ENCODE peak calls at places on chromosomes 11 and 22, in eight cellular contexts. O is heart left ventricle; L is CD8-positive, alpha-beta memory T cell; N is right lobe of liver; G is effector memory CD4-positive, alpha-beta T cell; R is fibroblast of mammary gland; C is pancreas; D is heart right ventricle. A is an unnamed sample.

GRCh38 chr11:122248130-122248529 is 132.1 kb upstream of the BLID start:
- DNase-seq in R (no peak), C (peak), N (no peak), L (no peak), O (no peak), D (no peak), G (no peak), A (peak)

GRCh38 chr11:35146711-35147110 is 7.7 kb downstream of the CD44 start:
- DNase-seq in N (no peak), R (no peak), G (no peak), C (no peak), D (no peak), O (no peak), L (no peak), A (no peak)

GRCh38 chr22:46238541-46238940 is 11.6 kb downstream of the CDPF1 start:
- DNase-seq in C (no peak), R (no peak), N (no peak), O (no peak), D (peak), L (no peak), G (no peak), A (no peak)

GRCh38 chr22:38981005-38981658 is 1.0 kb upstream of the APOBEC3B start:
- DNase-seq in L (no peak), O (no peak), D (no peak), C (peak), N (no peak), R (peak), G (no peak), A (peak)

GRCh38 chr11:121351089-121351488 is 58.5 kb downstream of the SC5D start:
- DNase-seq in G (no peak), O (no peak), R (peak), C (no peak), N (no peak), D (no peak), L (no peak), A (no peak)

GRCh38 chr22:29609139-29609538 is 5.7 kb downstream of the NF2 start:
- DNase-seq in C (no peak), R (no peak), N (no peak), O (no peak), D (no peak), L (no peak), G (no peak), A (no peak)

GRCh38 chr11:68764746-68765145 is 13.4 kb upstream of the TESMIN start:
- DNase-seq in O (no peak), G (no peak), N (no peak), D (no peak), L (no peak), R (no peak), C (no peak), A (no peak)

GRCh38 chr22:46289244-46289891 is 7.3 kb upstream of the GTSE1 start:
- DNase-seq in O (no peak), R (no peak), C (no peak), N (no peak), D (no peak), G (no peak), L (no peak), A (no peak)

GRCh38 chr11:22875869-22876473 is 15.7 kb upstream of the CCDC179 start:
- DNase-seq in D (no peak), N (peak), R (peak), O (peak), L (peak), G (no peak), C (peak), A (peak)

DNA sequence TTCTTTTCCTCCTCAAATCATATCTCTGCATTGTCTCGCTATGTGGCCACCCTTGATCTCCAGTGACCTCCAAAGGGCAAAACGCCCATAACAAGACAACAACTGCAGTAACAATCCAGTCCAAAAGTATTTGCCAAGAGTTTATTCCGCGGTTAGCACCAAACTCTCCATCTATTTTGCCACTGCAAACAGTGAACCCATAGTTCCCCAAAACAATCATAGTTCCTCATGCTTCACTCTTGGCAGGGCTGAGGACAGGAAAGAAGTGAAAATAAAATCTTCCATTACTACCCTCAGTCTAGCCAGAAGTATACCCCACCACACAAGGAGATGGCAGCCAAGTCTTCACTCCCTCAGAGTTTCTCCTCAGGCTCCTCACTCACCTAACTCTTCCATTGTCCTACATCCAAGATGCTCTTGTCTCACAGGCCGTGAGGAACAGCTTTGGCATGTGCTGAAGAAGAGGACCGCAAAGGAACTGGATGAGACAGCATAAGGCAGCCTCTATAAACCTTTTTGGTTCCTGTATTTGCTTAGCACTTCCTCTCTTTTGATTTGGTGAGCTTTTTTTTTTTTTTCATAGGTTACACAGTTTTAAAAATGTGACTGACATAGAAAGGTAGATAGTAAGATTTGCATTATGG is at the start of gene LPXN:
- DNase-seq in D (no peak), N (no peak), C (no peak), O (no peak), G (peak), R (peak), L (peak), A (no peak)
- H3K4me3 ChIP-seq in D (peak), N (no peak), C (no peak), O (no peak), G (peak), R (peak), L (peak), A (peak)

DNA sequence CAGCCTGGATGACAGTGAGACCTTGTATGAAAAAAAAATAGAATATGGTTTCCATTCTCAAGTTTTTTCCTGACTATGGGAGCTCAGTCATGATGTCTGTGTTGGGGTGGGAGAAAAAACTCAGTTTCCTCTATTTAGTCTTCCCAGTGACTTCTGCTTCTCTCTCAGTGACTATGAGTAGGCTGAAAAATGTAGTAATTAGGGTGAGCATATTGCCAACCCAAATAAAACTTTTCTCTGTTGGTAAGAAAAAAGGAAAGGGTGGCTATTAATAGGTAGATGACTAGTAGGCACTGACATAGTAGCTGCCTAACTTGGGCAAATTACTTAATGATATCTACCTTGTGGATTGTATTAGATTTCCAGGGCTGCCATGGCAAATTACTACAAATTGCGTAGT is 34.2 kb upstream of the BIRC3 start:
- DNase-seq in L (no peak), C (no peak), O (no peak), N (no peak), R (no peak), D (no peak), G (no peak), A (no peak)
- H3K4me3 ChIP-seq in L (no peak), C (no peak), O (no peak), N (no peak), R (no peak), D (no peak), G (no peak), A (no peak)

DNA sequence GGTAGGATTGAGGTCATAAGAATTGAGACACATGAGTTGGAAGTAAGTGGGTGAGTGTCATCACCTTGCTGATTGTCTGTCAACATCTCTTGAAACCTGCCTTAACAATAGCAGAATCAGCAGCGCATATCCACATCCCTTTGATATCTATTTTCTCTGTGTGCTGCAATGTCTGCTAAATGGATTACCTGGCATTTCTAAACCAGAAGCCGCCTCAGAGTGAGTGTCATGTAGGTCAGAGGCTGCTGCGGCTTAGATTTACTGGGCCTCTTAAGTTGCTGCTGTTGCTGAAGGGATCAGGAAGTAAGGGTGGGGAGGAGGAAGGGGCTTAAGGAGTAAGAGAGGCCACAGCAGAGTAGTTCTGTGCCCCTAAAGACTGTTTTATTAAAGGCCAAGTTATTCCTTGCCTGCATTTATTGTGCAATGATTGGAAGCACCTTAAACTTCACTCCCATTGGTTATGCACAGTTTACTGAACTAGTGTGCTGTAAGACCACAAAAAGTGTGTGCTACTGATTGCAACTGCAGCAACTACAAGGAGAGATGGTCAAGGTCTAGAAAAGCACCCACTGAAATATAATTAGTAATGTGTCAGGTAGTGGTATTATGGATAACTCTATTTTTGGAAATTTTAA is 29.8 kb upstream of the TMEM41B start:
- DNase-seq in G (no peak), O (no peak), C (no peak), R (no peak), L (no peak), N (no peak), D (no peak), A (no peak)
- H3K4me3 ChIP-seq in G (no peak), O (no peak), C (no peak), R (no peak), L (no peak), N (no peak), D (no peak), A (no peak)

GRCh38 chr11:5815534-5815933 is 6.8 kb downstream of the OR52N2 start:
- DNase-seq in G (no peak), R (no peak), D (no peak), O (no peak), N (no peak), C (no peak), L (no peak), A (no peak)

DNA sequence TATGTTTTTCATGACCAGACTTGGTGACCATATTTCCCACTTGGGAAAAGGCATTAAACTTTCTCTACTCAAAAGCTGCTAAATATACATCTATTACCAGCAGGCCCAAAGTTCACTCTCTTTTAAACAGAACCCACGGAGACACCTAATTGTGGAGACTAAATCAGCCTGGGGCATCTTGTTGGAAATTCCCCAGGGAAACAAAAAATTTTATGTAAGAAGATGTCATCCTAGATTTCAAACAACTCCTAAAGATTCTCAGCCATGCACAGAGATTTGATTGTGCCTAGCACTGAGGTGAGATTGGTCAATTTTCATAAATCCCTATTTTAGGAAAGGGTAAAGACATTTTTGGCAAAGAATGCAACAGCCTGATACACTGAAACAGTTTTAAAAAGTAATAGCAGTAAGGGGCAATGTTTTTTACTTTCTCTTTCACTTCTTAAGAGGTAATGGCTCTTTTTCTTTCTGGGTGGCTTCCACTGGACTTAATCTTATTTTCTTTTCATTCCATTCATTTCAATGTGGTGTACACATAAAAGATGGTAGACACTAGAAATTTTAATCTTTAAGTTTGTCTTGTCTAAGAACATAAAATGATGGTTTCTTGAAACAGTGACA is 9.6 kb downstream of the OR52N2 start:
- DNase-seq in D (no peak), O (no peak), R (no peak), L (no peak), N (no peak), G (no peak), C (no peak), A (no peak)
- H3K4me3 ChIP-seq in D (no peak), O (no peak), R (no peak), L (peak), N (no peak), G (peak), C (no peak), A (no peak)

DNA sequence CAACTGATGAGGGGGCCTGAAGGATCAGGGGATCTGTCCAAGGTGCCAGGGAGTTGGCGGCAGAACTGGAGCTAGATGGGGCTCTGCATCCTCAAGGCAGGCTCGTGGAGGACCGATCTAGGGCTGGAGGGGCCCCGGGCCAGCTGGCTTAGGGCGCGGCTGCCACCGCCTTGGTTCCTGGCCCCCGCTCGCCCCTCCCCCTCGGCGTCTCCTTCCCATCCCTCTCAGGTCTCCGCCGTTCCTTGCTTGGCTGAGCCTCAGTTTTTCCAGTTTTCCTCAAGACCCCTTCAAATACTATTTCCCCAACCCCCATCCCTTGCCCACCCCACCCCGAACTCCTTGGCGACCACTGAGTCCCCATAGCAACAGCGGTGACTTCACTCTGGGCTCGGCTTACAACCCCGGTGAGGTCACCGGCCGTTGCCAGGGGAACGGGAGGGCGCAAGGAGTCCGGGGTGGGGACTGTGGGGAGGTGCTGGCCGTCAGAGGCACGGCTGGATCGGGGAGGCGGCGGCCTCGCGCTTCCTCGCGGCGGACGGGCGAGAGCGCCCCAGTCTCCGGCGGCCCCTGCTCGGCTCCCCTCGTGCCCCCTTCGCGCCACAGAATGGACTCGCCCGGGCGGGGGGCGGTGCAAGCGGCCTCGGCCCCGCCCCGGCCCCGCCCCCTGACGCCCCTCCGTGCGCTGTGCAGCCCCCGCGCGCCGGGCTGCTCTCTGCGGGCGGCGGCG is 7.5 kb downstream of the FREY1 start:
- DNase-seq in D (peak), O (peak), R (peak), N (peak), C (peak), G (peak), L (peak), A (peak)
- H3K4me3 ChIP-seq in D (peak), O (peak), R (peak), N (peak), C (peak), G (peak), L (no peak), A (peak)

DNA sequence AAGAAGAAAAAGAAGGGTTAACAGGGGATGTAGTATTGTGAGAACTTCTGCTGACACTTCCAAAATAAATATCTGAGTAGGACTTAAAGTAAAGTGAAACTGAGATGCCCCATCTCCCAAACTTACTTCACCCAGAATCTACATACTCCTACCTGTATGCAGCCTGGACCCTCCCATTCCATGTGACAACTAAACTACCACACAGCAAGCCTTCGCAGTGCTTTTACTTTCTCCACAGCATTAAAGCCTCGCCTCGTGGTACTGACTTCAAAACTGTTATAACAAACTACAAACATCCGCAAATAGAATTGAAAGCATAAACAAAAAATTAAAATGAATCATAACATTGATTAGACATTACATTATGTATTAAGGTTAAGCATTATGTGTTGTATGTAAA is 988 bp downstream of the MPZL2 start:
- DNase-seq in L (no peak), G (no peak), C (no peak), O (no peak), N (no peak), D (no peak), R (no peak), A (no peak)
- H3K4me3 ChIP-seq in L (no peak), G (no peak), C (peak), O (no peak), N (peak), D (peak), R (no peak), A (no peak)

DNA sequence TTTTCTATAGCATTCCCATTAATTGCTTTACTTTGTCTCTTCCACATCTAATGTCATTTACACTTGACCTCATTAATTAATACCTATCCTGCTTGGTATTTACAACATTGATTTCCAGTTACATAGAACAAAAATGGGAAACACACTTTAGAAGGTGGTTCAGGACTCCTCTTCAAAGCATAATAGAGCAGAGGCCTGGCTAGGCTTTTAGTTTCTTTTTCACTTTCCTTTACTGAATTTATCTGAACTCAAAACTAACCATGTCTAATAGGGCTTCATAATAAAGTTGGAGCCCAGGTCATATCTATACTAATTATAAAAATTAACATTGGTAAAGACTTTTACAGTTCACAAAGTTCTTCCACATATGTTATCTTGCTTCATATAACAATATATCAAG is 648.0 kb upstream of the KIRREL3 start:
- DNase-seq in D (no peak), L (no peak), G (no peak), C (no peak), O (no peak), R (no peak), N (no peak), A (no peak)
- H3K4me3 ChIP-seq in D (no peak), L (no peak), G (no peak), C (no peak), O (no peak), R (no peak), N (no peak), A (no peak)

GRCh38 chr22:41023299-41023623 is 69.1 kb upstream of the EP300 start:
- DNase-seq in G (no peak), N (no peak), D (no peak), O (no peak), R (no peak), C (no peak), L (no peak), A (no peak)
- H3K4me3 ChIP-seq in G (no peak), N (no peak), D (no peak), O (no peak), R (no peak), C (no peak), L (no peak), A (peak)